ENCODE peak calls at places on chromosomes 2 and 18, in five cellular contexts. P is H9, C is lower lobe of right lung, O is GM23248, S is uterus. D is an unnamed sample. For H3K4me1, the result is how much of the 10 kb centered on the place peaks cover.

GRCh38 chr2:33583194-33583938 is 15.7 kb downstream of the FAM98A start:
- DNase-seq in P (no peak), C (no peak), O (peak), S (no peak), D (no peak)

GRCh38 chr2:84487298-84487996 is 28.4 kb upstream of the SUCLG1 start:
- DNase-seq in P (no peak), C (no peak), O (peak), S (no peak), D (no peak)

GRCh38 chr2:64222942-64223511 is 78.8 kb upstream of the PELI1 start:
- DNase-seq in P (no peak), C (no peak), O (no peak), S (no peak), D (no peak)

GRCh38 chr2:111117666-111118454 is 2.9 kb upstream of the BCL2L11 start:
- DNase-seq in P (peak), C (peak), O (peak), S (peak), D (no peak)

GRCh38 chr2:177352441-177353070 is 40.0 kb upstream of the AGPS start:
- DNase-seq in P (no peak), C (no peak), O (peak), S (no peak), D (no peak)

GRCh38 chr2:121748202-121748601 is 7.2 kb upstream of the TSN start:
- DNase-seq in P (peak), C (no peak), O (peak), S (no peak), D (no peak)

GRCh38 chr2:1869987-1870386 is 125.7 kb upstream of the PXDN start:
- DNase-seq in P (no peak), C (no peak), O (peak), S (no peak), D (no peak)

GRCh38 chr2:241799522-241800197 is 9.3 kb upstream of the NEU4 start:
- DNase-seq in P (no peak), C (peak), O (no peak), S (no peak), D (no peak)

GRCh38 chr2:225678792-225679191 is 279.3 kb downstream of the NYAP2 start:
- DNase-seq in P (no peak), C (no peak), O (no peak), S (no peak), D (no peak)

GRCh38 chr2:42917374-42918017 is 125.1 kb upstream of the HAAO start:
- DNase-seq in P (no peak), C (no peak), O (peak), S (peak), D (no peak)

GRCh38 chr2:140695163-140695562 is 1435.7 kb downstream of the LRP1B start:
- DNase-seq in P (peak), C (no peak), O (peak), S (no peak), D (peak)

GRCh38 chr2:190469770-190470169 is 61.6 kb downstream of the MFSD6 start:
- DNase-seq in P (no peak), C (no peak), O (peak), S (peak), D (no peak)

GRCh38 chr2:190465060-190465459 is 56.9 kb downstream of the MFSD6 start:
- DNase-seq in P (no peak), C (no peak), O (no peak), S (no peak), D (no peak)

GRCh38 chr2:190467575-190468083 is 59.5 kb downstream of the MFSD6 start:
- DNase-seq in P (no peak), C (no peak), O (peak), S (peak), D (no peak)

GRCh38 chr2:190468814-190469569 is 60.8 kb downstream of the MFSD6 start:
- DNase-seq in P (no peak), C (no peak), O (peak), S (peak), D (no peak)

DNA sequence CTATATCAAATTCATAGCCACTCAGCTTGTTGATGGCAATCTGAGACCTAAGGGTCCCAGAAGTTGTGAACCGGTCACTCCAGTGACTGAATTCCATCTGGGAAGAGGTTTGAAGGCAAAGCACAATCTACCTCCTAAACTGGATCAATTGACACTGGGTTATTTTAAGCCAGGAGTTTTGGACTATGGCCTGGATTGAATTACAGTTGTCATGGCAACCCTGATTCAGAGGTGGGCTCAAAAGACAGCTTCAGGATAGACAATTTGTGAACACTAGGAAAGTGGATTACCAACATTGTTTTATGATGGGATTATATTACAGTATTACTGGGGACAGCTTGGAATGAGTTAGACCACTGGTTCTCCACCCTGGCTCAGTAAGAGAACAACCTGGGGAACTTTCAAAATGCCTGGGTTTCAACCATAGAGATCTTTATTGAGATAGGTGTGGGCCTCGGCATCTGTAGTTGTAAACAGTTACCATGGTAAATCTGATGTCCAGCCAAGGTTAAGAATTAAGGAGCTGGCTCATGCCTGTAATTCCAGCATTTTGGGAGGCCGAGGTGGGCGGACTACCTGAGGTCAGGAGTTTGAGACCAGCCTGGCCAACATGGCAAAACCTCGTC is 58.8 kb downstream of the MFSD6 start:
- DNase-seq in P (no peak), C (no peak), O (peak), S (no peak), D (no peak)
- H3K4me1 ChIP-seq in P (under half), C (under half), O (under half), S (under half), D (under half)

GRCh38 chr2:127080941-127081769 is 25.8 kb downstream of the BIN1 start:
- DNase-seq in P (no peak), C (peak), O (no peak), S (peak), D (no peak)

GRCh38 chr2:127078691-127079270 is 28.2 kb downstream of the BIN1 start:
- DNase-seq in P (no peak), C (no peak), O (no peak), S (no peak), D (no peak)

GRCh38 chr2:127078028-127078427 is 28.9 kb downstream of the BIN1 start:
- DNase-seq in P (no peak), C (no peak), O (no peak), S (no peak), D (no peak)

GRCh38 chr2:127080226-127080940 is 26.6 kb downstream of the BIN1 start:
- DNase-seq in P (no peak), C (no peak), O (no peak), S (no peak), D (no peak)

GRCh38 chr2:127079358-127079920 is 27.5 kb downstream of the BIN1 start:
- DNase-seq in P (no peak), C (no peak), O (no peak), S (no peak), D (no peak)
- H3K4me1 ChIP-seq in P (under half), C (half or more), O (under half), S (under half), D (under half)

GRCh38 chr2:127506502-127506901 is 19.8 kb downstream of the IWS1 start:
- DNase-seq in P (no peak), C (no peak), O (peak), S (no peak), D (no peak)
- H3K4me1 ChIP-seq in P (under half), C (under half), O (under half), S (under half), D (under half)

GRCh38 chr2:127810637-127811396 is at the start of gene WDR33:
- DNase-seq in P (peak), C (peak), O (peak), S (peak), D (peak)

GRCh38 chr2:127810156-127810636 is 775 bp downstream of the WDR33 start:
- DNase-seq in P (no peak), C (no peak), O (peak), S (no peak), D (no peak)

GRCh38 chr2:127807678-127808353 is 3.2 kb downstream of the WDR33 start:
- DNase-seq in P (no peak), C (no peak), O (peak), S (no peak), D (no peak)

GRCh38 chr2:127811397-127811860 is 458 bp upstream of the WDR33 start:
- DNase-seq in P (no peak), C (peak), O (no peak), S (no peak), D (no peak)

GRCh38 chr2:127805491-127805890 is 5.5 kb downstream of the WDR33 start:
- DNase-seq in P (no peak), C (no peak), O (no peak), S (no peak), D (no peak)
- H3K4me1 ChIP-seq in P (under half), C (half or more), O (under half), S (under half), D (under half)

DNA sequence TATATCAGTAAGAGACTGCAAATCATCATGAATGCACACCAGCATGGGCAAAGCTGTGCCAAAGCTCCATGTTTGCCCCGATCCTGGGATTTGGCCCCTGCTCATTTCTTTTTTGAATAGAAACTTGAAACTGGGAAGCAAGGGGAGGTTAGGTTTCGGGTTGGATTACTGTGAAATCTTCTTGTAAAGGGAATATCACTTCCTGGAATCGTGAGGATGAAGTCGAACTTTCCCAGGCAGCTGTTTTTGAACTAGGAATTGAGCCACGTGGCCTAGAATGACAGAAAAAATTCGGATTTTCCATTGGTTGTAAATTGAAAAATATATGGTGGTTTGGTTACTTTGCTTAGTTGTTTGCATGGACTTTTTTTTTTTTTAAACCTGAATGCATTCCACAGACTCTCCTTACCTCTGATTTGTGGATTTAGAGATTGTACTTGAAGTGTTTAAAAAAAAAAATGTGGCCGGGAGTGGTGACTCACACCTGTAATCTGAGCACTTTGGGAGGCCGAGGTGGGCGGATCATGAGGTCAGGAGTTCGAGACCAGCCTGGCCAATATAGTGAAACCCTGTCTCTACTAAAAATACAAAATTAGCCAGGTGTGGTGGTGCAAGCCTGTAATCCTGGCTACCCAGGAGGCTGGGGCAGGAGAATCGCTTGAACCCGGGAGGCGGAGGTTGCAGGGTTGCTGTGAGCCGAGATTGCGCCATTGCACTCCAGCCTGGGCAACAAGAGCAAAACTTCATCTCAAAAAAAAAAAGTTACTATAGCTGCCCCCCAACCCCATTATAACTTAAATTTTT is 32.1 kb downstream of the GRHL1 start:
- DNase-seq in P (no peak), C (no peak), O (peak), S (no peak), D (no peak)
- H3K4me1 ChIP-seq in P (under half), C (under half), O (half or more), S (under half), D (under half)

GRCh38 chr18:24115628-24116027 is 23.2 kb upstream of the CABYR start:
- DNase-seq in P (no peak), C (no peak), O (no peak), S (no peak), D (no peak)

GRCh38 chr18:24112464-24112863 is 26.4 kb upstream of the CABYR start:
- DNase-seq in P (no peak), C (no peak), O (no peak), S (no peak), D (no peak)

GRCh38 chr18:24111936-24112335 is 26.9 kb upstream of the CABYR start:
- DNase-seq in P (no peak), C (no peak), O (no peak), S (no peak), D (no peak)

GRCh38 chr18:24114924-24115549 is 23.8 kb upstream of the CABYR start:
- DNase-seq in P (no peak), C (no peak), O (no peak), S (no peak), D (no peak)

DNA sequence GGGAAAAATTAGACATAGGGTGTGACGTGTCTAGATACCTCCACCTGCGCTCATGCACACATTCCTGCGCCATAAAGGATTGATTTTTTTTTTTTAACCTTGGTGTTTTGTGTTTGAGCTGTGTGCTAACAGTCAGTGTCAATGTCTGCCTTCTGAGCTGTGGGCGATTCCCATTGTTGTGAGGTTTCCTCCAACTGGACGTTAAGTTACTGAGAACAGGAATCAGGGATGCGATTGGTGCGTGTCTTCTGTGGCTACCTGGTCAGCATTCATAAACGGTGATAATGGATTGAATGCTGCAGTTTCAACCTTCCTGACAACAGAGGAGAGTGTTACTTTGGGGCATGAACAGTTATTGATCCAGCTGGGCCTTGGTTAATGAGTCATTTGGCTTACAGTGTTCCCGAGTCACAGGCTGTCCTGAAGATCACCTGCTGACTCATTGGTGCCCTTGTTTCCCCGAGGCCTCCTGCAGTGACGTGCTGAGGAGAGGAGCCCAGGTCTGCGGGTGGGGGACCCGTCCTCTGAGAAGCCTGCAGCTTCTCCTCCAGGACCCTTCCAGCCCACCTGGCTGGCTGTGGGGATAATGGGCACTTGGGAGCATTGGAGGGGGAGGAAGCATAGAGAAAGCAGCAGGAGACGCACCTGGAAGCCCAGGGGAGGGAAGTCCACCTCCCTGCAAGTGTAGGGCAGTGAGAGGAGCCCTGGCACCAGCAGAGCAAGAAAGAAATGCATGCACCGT is 25.8 kb upstream of the CABYR start:
- DNase-seq in P (no peak), C (no peak), O (peak), S (no peak), D (no peak)
- H3K4me1 ChIP-seq in P (under half), C (under half), O (under half), S (under half), D (under half)

GRCh38 chr2:55012648-55013484 is 37.4 kb downstream of the RTN4 start:
- DNase-seq in P (no peak), C (no peak), O (no peak), S (no peak), D (no peak)
- H3K4me1 ChIP-seq in P (under half), C (half or more), O (half or more), S (under half), D (under half)

GRCh38 chr2:237868631-237869356 is 9.4 kb downstream of the RAMP1 start:
- DNase-seq in P (no peak), C (no peak), O (no peak), S (peak), D (no peak)

GRCh38 chr2:237872178-237872887 is 12.9 kb downstream of the RAMP1 start:
- DNase-seq in P (no peak), C (peak), O (no peak), S (peak), D (no peak)

GRCh38 chr2:237870754-237871651 is 11.6 kb downstream of the RAMP1 start:
- DNase-seq in P (no peak), C (no peak), O (no peak), S (peak), D (no peak)

GRCh38 chr2:237869357-237870102 is 10.1 kb downstream of the RAMP1 start:
- DNase-seq in P (no peak), C (no peak), O (no peak), S (no peak), D (no peak)

DNA sequence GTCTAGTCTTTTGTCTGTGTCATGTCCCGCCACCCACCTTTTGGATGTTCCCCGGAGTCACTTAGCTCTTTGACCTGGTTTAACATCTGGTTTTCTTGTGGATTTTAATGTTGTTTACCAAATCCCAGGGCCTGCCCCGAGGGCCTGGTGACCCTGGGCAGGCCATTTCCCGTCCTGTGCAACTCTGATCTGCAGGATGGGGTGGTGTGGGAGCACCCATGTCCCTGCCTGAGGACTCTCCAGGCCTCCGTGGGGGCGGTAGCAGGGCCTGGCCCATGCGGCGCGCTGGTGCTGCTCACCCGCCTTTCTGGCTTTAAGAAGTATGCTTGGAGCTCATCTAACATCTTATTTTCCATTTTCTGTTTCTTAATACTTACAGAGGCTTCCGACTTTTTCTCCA is 10.7 kb downstream of the RAMP1 start:
- DNase-seq in P (no peak), C (no peak), O (no peak), S (peak), D (no peak)
- H3K4me1 ChIP-seq in P (under half), C (under half), O (under half), S (under half), D (under half)

D was measured in iPS DF 6.9.